ENCODE peak calls at places on chromosomes 7 and 10, in six cellular contexts. B is HepG2, T is PC-9, F is fibroblast of lung, L is keratinocyte, U is hepatocyte. A is an unnamed sample.

GRCh38 chr10:88831709-88832108 is 19.9 kb downstream of the ANKRD22 start:
- DNase-seq in F (no peak), L (no peak), T (no peak), U (no peak), B (no peak), A (no peak)

GRCh38 chr10:77204171-77204570 is 433.4 kb downstream of the KCNMA1 start:
- DNase-seq in T (no peak), L (no peak), B (no peak), U (no peak), F (no peak), A (no peak)

GRCh38 chr7:114889646-114890285 is 32.1 kb upstream of the MDFIC start:
- DNase-seq in T (peak; percentile 10), F (peak; percentile 99), B (peak; percentile 1), L (peak; percentile 83), U (peak; percentile 80), A (peak; percentile 87)

GRCh38 chr10:118045842-118046490 is 775 bp downstream of the RAB11FIP2 start:
- DNase-seq in U (peak; percentile 35), L (no peak), B (peak; percentile 15), F (peak; percentile 41), T (no peak), A (peak; percentile 43)

GRCh38 chr7:5780801-5781496 is 514 bp downstream of the RNF216 start:
- DNase-seq in F (peak; percentile 38), B (no peak), U (peak; percentile 60), T (peak; percentile 54), L (no peak), A (peak; percentile 21)

GRCh38 chr7:157253850-157254249 is 83.0 kb upstream of the DNAJB6 start:
- DNase-seq in F (no peak), B (no peak), U (no peak), T (no peak), L (no peak), A (peak; percentile 61)

GRCh38 chr7:104241581-104241980 is 33.8 kb upstream of the ORC5 start:
- DNase-seq in T (no peak), F (no peak), L (no peak), U (no peak), B (no peak), A (no peak)

GRCh38 chr10:124151466-124152095 is 58.2 kb upstream of the CHST15 start:
- DNase-seq in B (no peak), F (no peak), U (no peak), T (no peak), L (no peak), A (no peak)

GRCh38 chr10:30782543-30783461 is 153.2 kb upstream of the LYZL2 start:
- DNase-seq in T (no peak), U (no peak), L (no peak), B (no peak), F (peak; percentile 71), A (peak; percentile 19)

GRCh38 chr10:22629126-22629525 is 85.3 kb downstream of the PIP4K2A start:
- DNase-seq in U (no peak), L (no peak), F (peak; percentile 30), B (no peak), T (no peak), A (peak; percentile 40)

GRCh38 chr7:133484135-133484534 is 231.3 kb downstream of the EXOC4 start:
- DNase-seq in F (peak; percentile 77), L (no peak), B (no peak), U (no peak), T (no peak), A (no peak)

GRCh38 chr7:37215524-37215923 is 233.1 kb downstream of the ELMO1 start:
- DNase-seq in F (no peak), L (no peak), B (no peak), U (no peak), T (no peak), A (no peak)

GRCh38 chr7:20223356-20223755 is 6.2 kb upstream of the MACC1 start:
- DNase-seq in U (no peak), B (no peak), F (peak; percentile 92), T (no peak), L (no peak), A (no peak)

GRCh38 chr7:47568569-47568968 is 13.3 kb downstream of the TNS3 start:
- DNase-seq in U (no peak), B (no peak), L (no peak), F (no peak), T (no peak), A (no peak)

GRCh38 chr10:43250925-43251663 is 15.8 kb downstream of the RASGEF1A start:
- DNase-seq in B (no peak), T (no peak), F (no peak), L (no peak), U (no peak), A (no peak)

GRCh38 chr10:124646483-124647352 is 97.5 kb downstream of the FAM53B start:
- DNase-seq in L (no peak), U (peak; percentile 80), B (peak; percentile 43), T (peak; percentile 57), F (peak; percentile 88), A (no peak)

GRCh38 chr7:33854178-33854577 is 51.2 kb upstream of the BMPER start:
- DNase-seq in U (no peak), L (no peak), T (no peak), B (no peak), F (peak; percentile 94), A (peak; percentile 70)

GRCh38 chr7:26417911-26418413 is 126.3 kb downstream of the SNX10 start:
- DNase-seq in U (no peak), F (no peak), T (no peak), B (no peak), L (no peak), A (peak; percentile 53)

GRCh38 chr10:35390843-35391152 is 54.5 kb downstream of the CCNY start:
- DNase-seq in B (no peak), F (no peak), U (no peak), T (no peak), L (no peak), A (no peak)

GRCh38 chr10:35388682-35389081 is 52.4 kb downstream of the CCNY start:
- DNase-seq in L (no peak), U (no peak), B (no peak), F (no peak), T (no peak), A (no peak)

GRCh38 chr10:35391954-35392262 is 55.6 kb downstream of the CCNY start:
- DNase-seq in T (no peak), U (no peak), B (no peak), L (no peak), F (no peak), A (no peak)

GRCh38 chr10:35391153-35391953 is 55.0 kb downstream of the CCNY start:
- DNase-seq in L (no peak), B (peak; percentile 19), U (no peak), T (no peak), F (no peak), A (no peak)

GRCh38 chr10:35390441-35390840 is 54.1 kb downstream of the CCNY start:
- DNase-seq in L (no peak), B (no peak), F (no peak), U (no peak), T (no peak), A (no peak)
- H3K27ac ChIP-seq in L (no peak overlapping the region), B (no peak overlapping the region), F (no peak overlapping the region), U (no peak overlapping the region), T (no peak overlapping the region), A (no peak overlapping the region)

DNA sequence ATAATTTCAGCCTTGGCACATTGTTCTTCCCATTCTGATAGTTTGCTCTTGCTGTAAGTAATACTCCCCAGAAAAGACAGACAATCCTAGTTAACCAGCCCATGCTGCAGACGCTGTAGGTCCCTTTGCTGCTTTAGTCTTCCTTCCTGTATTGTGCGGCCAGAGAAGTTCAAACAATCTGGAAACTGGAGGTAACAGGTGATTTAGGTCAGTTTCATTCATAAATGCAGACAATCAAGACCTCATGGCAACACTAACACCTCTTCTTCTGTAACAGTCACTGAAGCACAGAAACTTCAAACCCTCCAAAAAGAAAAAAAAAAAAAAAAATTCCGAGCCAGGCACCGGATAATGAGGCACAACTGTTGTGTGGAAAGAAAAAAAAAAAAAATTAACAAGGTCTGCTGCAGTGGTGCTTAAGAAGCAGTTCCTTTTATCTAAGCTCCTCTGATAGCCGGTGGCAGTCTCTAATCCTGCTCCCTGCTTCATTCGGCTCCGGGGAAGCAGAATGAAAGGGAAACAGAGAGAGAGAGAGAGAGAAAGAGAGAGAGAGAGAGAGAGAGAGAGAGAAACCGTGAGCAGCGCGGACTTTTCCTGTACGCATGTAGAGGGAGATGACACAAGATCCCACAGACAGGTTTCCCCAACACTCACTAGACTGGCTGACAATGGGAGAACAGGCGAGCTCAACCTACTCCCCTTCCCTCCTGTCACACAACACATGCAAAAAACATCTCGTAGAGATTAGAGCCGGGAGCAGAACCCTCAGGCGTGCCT is at the start of gene SEMA3A:
- DNase-seq in U (peak; percentile 78), B (peak; percentile 8), F (peak; percentile 92), T (peak; percentile 50), L (no peak), A (peak; percentile 77)
- H2AFZ ChIP-seq in U (peak within 1 kb of the TSS; percentile 34), B (peak within 1 kb of the TSS; percentile 12), F (peak within 1 kb of the TSS; percentile 64), T (peak within 1 kb of the TSS; percentile 77), L (peak within 1 kb of the TSS; percentile 87), A (peak within 1 kb of the TSS; percentile 62)

DNA sequence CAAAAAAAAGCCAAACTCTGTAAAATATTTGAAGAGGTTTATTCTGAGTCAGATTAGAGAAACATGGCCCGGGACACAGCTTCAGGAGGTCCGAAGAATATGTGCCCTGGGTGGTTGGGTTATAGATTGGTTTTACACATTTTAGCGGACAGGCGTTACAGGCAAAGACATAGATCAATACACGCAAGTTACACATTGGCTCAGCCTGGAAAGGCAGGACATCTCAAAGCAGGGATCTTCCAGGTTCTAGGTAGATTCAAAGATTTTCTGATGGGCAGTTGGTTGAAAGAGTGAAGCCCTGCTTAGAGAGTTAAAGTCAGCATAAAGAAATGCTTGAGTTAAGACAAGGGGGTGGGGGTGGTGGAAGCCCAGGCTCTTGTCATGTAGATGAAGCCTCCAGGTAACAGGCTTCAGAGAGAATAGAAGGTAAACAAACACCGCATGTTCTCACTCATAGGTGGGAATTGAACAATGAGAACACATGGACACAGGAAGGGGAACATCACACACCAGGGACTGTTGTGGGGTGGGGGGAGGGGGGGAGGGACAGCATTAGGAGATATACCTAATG is 464.3 kb upstream of the ADARB2 start:
- DNase-seq in T (no peak), U (no peak), L (no peak), F (no peak), B (no peak), A (no peak)
- H3K27ac ChIP-seq in T (no peak overlapping the region), U (no peak overlapping the region), L (no peak overlapping the region), F (no peak overlapping the region), B (no peak overlapping the region), A (no peak overlapping the region)

GRCh38 chr10:78641693-78642092 is 427.1 kb upstream of the ZMIZ1 start:
- DNase-seq in U (no peak), L (no peak), T (no peak), B (no peak), F (no peak), A (no peak)
- H2AFZ ChIP-seq in U (no peak overlapping the region), L (no peak overlapping the region), T (no peak overlapping the region), B (peak overlapping the region; percentile 39), F (no peak overlapping the region), A (no peak overlapping the region)

DNA sequence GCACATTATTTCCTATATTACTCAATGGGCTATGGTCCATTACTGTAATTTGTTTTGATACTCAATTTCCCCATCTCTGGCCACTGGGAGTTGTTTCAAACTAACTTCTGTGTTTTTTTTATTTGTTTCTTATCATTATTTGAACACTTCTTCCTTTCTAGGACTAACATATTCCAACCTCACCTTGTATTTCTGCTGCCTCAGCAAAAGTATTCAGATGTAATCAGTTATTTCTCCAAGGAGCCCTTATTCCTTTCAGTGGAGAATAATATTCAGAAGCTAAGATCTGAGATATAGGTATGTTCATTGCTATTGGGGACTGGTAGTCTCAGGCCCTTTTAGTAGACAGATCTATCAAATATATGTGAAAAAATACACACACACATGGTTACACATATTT is 36.9 kb downstream of the TMEM168 start:
- DNase-seq in U (no peak), B (no peak), L (no peak), F (no peak), T (no peak), A (no peak)
- H3K27ac ChIP-seq in U (no peak overlapping the region), B (no peak overlapping the region), L (no peak overlapping the region), F (no peak overlapping the region), T (no peak overlapping the region), A (no peak overlapping the region)

GRCh38 chr10:25813511-25813910 is 120.5 kb upstream of the MYO3A start:
- DNase-seq in B (no peak), U (no peak), T (no peak), L (no peak), F (peak; percentile 56), A (no peak)
- H2AFZ ChIP-seq in B (no peak overlapping the region), U (no peak overlapping the region), T (no peak overlapping the region), L (no peak overlapping the region), F (no peak overlapping the region), A (no peak overlapping the region)